ENCODE peak calls at places on chromosome 2, in six cellular contexts. R, K, O, T, M and G are unnamed samples.

GRCh38 chr2:27727257-27727656 is 44.3 kb upstream of the MRPL33 start:
- DNase-seq in R (no peak), K (no peak), O (no peak), M (no peak), T (peak), G (no peak)

GRCh38 chr2:26735883-26736588 is 28.0 kb upstream of the SLC35F6 start:
- DNase-seq in K (no peak), T (no peak), R (no peak), M (no peak), O (no peak), G (no peak)

GRCh38 chr2:188902906-188903305 is 71.3 kb upstream of the COL3A1 start:
- DNase-seq in T (no peak), M (no peak), K (no peak), R (no peak), O (peak), G (no peak)

GRCh38 chr2:63661076-63661475 is 72.3 kb downstream of the MDH1 start:
- DNase-seq in K (no peak), M (no peak), O (peak), R (no peak), T (no peak), G (no peak)

GRCh38 chr2:53211201-53211774 is 556.3 kb upstream of the CHAC2 start:
- DNase-seq in M (peak), R (no peak), T (no peak), O (no peak), K (no peak), G (no peak)

GRCh38 chr2:162520959-162521358 is 177.0 kb downstream of the GCA start:
- DNase-seq in R (no peak), K (no peak), O (no peak), M (no peak), T (no peak), G (no peak)

GRCh38 chr2:6942848-6943247 is 25.6 kb downstream of the RNF144A start:
- DNase-seq in O (no peak), M (no peak), T (no peak), R (no peak), K (no peak), G (no peak)

GRCh38 chr2:199463000-199463692 is 5.4 kb upstream of the SATB2 start:
- DNase-seq in R (no peak), O (no peak), M (peak), T (peak), K (peak), G (peak)

GRCh38 chr2:71923887-71924533 is 223.7 kb downstream of the CYP26B1 start:
- DNase-seq in M (peak), O (peak), T (peak), R (peak), K (peak), G (peak)

GRCh38 chr2:524442-524841 is 152.8 kb downstream of the TMEM18 start:
- DNase-seq in K (no peak), R (no peak), M (no peak), T (no peak), O (peak), G (no peak)

GRCh38 chr2:239602290-239603282 is 201.8 kb upstream of the HDAC4 start:
- DNase-seq in O (no peak), T (peak), M (no peak), R (peak), K (no peak), G (no peak)

GRCh38 chr2:218635719-218636118 is 23.7 kb downstream of the ZNF142 start:
- DNase-seq in R (no peak), T (no peak), O (no peak), M (no peak), K (no peak), G (no peak)

GRCh38 chr2:74293191-74294065 is 49.8 kb downstream of the SLC4A5 start:
- DNase-seq in T (no peak), R (no peak), O (peak), K (no peak), M (no peak), G (no peak)

GRCh38 chr2:96906719-96907404 is 37.0 kb upstream of the SEMA4C start:
- DNase-seq in R (no peak), T (peak), M (no peak), K (no peak), O (no peak), G (no peak)

GRCh38 chr2:240410808-240411207 is 24.7 kb upstream of the GPC1 start:
- DNase-seq in M (no peak), R (no peak), T (no peak), K (no peak), O (no peak), G (no peak)

GRCh38 chr2:126222316-126222715 is 433.6 kb upstream of the GYPC start:
- DNase-seq in T (no peak), K (no peak), R (no peak), M (no peak), O (no peak), G (no peak)

GRCh38 chr2:126221506-126221905 is 434.5 kb upstream of the GYPC start:
- DNase-seq in R (no peak), K (no peak), M (no peak), O (no peak), T (no peak), G (no peak)

GRCh38 chr2:126224766-126225165 is 431.2 kb upstream of the GYPC start:
- DNase-seq in R (no peak), T (no peak), K (no peak), O (no peak), M (no peak), G (no peak)

GRCh38 chr2:126227250-126227649 is 428.7 kb upstream of the GYPC start:
- DNase-seq in O (no peak), T (no peak), K (no peak), M (no peak), R (no peak), G (no peak)
- TF ChIP-seq CTCF in O (peak), T (no peak), K (peak), M (no peak), R (no peak), G (peak)

DNA sequence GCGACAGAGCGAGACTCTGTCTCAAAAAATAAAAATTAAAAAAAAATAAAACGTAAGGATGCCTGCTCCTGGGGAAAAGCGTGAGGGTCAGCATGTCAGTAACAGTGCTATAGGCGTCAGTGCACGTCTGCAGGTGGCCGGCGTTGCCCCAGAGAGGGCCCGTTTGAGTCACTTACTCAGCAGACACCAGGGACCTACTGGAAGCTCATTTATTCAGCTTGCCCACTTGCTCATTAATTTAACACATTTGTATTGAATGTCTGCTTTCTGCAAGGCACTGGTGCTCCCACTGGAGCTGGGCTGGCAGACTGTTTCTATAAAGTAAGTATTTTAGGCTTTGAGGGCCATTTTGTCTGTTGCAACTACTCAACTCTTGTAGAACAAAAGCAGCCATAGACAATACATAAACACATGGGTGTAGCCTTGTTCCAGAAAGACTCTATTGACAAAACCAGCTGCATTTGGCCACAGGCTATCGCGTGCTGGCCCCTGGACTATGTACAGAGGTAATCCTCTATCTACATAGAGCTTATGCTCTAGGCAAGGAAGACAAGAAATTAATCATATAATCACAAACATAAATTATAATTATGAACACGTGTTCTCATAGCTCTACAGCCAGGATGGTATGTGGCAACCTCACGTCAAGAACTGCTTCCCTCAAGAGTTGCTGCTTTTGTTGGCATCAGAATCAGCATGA is 73.2 kb downstream of the KLHL29 start:
- DNase-seq in K (no peak), T (no peak), M (no peak), O (no peak), R (no peak), G (no peak)
- TF ChIP-seq CTCF in K (no peak), T (no peak), M (no peak), O (no peak), R (no peak), G (no peak)

DNA sequence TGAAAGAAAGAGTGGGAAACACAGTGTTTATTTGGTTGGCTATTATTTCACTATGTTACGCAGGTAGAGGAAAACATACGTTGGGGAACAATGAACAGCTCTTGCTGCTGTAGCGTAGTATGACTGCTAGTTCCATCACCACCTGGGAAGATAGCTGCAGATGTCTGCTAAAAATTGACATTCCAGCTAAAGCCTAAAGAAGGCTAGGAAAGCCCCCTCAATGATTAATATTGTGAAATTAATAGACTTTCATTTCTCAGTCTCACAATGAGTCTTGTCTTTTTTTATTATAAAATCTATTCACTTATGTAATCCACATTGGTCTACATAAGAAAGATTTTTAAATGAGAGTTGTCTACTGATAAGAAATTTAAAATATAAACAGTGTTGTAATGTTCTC is 165.7 kb downstream of the CPS1 start:
- DNase-seq in R (no peak), O (no peak), K (no peak), T (no peak), M (no peak), G (no peak)
- TF ChIP-seq CTCF in R (no peak), O (no peak), K (no peak), T (no peak), M (no peak), G (no peak)

DNA sequence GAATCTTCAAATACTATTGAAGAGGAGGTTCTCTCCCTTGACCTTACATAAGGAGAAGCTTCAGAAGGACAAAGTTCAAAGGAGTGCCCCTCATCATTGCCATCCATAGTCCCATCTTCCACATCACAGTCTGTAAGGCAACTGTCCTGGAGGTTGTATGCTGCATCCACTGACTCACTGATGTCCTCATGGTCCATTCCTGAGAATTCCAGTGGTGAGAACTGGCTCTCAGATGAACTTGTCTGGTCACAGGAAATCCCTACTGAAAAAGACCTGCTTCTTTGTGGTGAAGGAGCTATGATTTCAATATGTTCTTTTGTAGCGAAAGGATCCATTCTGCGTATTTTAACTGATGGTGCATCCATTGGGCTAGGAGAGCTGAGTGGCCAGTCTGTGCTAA is 52.2 kb downstream of the EIF2AK3 start:
- DNase-seq in R (no peak), M (no peak), K (no peak), T (no peak), O (peak), G (no peak)
- TF ChIP-seq CTCF in R (no peak), M (no peak), K (no peak), T (no peak), O (no peak), G (no peak)

DNA sequence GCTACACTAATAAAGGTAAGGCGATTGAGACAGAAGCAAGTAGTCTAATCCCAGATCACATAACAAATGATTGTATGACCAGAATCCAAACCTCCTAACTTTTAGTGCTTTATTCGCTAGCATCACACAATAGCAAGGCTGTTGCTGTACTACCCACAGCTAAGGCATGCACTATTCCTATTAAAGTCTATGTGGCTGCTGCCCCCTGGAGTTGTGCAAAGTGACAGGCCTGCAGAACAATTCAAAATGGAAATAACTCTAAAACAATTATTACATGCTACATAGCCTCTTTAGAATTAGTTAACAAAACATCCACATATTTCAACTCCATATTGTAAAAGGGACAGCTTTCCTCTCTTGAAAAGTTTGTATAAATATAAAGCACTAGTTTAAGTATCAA is 6.0 kb downstream of the ERBB4 start:
- DNase-seq in K (peak), O (no peak), M (no peak), T (no peak), R (no peak), G (no peak)
- TF ChIP-seq CTCF in K (peak), O (no peak), M (no peak), T (no peak), R (peak), G (no peak)

DNA sequence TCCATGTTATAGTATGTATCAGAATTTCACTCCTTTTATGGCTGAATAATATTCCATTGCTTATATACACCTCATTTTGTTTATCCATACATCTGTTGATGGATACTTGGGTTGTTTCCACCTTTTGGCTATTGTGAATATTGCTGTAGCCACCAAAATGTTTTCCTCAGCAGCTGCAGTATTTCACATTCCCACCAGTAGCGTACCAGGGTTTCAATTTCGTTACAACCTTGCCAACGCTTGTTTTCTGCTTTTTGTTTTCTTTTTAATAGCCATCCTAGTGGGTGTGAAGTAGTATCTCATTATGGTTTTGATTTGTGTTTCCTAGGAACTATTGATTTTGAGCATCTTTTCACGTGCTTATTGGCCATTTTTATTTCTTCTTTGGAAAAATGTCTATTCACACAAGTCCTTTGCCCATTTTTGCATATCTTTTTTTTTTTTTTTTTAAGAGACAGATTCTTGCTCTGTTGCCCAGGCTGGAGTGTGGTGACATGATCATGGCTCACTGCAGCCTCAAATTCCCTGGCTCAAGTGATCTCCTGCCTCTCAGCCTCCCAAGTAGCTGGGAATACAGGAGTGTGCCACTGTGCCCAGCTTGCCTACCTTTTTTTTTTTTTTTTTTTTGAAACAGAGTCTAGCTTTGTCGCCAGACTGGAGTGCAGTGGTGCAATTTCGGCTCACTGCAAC is 14.2 kb downstream of the UBXN2A start:
- DNase-seq in K (no peak), O (no peak), M (no peak), T (no peak), R (no peak), G (no peak)
- TF ChIP-seq CTCF in K (no peak), O (peak), M (no peak), T (no peak), R (no peak), G (no peak)

DNA sequence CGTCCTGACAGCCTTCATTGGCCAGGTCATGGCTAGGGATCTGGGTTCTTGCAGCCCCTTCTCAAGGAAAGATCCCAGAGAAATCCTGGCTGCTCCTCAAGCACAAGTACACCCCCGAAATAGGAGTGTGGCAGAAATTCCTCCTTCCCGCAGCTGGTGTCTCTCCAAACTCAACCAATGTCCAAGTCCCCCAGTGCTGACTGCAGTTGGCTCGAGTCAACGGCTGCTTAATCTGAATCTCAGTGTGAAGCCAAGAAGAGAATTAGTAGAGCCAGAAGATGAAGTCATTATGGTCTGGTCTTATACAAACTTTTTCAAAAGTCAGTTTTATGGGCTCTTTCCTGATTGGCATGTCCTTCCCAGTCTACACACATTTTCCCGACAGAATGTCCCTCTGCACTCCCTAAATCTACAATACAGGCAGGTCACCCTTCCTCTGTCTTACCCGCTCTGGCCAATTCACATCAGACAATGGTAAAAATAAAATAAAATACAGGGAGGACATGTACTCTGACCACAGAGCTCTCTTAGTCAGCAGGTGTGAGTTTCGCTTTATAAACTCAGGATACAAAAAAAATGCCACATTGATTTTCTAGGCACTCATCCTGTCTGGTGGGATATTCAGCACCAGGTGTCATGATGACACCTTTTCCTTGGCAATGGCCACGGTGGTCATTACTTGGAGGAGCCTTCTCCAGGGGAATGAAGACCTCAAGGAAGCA is 76.8 kb upstream of the PAPOLG start:
- DNase-seq in O (no peak), K (no peak), T (no peak), R (no peak), M (no peak), G (no peak)
- TF ChIP-seq CTCF in O (no peak), K (no peak), T (no peak), R (no peak), M (no peak), G (no peak)

DNA sequence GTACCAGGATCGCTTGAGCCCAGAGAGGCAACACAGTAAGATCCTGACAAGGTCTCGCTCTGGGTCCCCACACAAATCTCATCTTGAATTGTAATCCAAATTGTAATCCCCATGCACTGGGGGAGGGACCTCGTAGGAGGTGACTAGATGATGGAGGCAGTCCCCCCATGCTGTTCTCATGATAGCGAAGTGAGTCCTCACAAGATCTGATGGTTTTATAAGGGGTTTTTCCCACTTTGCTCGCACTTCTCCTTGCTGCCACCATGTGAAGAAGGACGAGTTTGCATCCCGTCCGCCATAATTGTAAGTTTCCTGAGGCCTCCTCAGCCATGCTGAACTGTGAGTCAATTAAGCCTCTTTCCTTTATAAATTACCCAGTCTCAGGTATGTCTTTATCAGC is 46.0 kb upstream of the SERTAD2 start:
- DNase-seq in M (no peak), O (no peak), R (no peak), T (no peak), K (no peak), G (no peak)
- TF ChIP-seq CTCF in M (no peak), O (no peak), R (no peak), T (no peak), K (no peak), G (no peak)

GRCh38 chr2:108928660-108929377 is 60.2 kb downstream of the EDAR start:
- DNase-seq in O (no peak), K (no peak), R (no peak), T (no peak), M (no peak), G (no peak)
- TF ChIP-seq CTCF in O (no peak), K (no peak), R (no peak), T (no peak), M (no peak), G (peak)